ENCODE peak calls at places on chromosomes 3 and 15, in six cellular contexts. W is dermis blood vessel endothelial cell, M is anterior cingulate cortex, S is stromal cell of bone marrow, C is NCI-H2081, D is AG04450. N is an unnamed sample.
A peak's percentile ranks its signal among the peaks of the same experiment; 100 is the strongest.

GRCh38 chr3:45537960-45538640 is 56.5 kb upstream of the LIMD1 start:
- DNase-seq in D (no peak), M (peak; percentile 14), C (no peak), S (no peak), W (peak; percentile 80), N (peak; percentile 41)

GRCh38 chr3:9793161-9793781 is 389 bp downstream of the ARPC4 start:
- DNase-seq in W (peak; percentile 69), D (no peak), S (no peak), M (no peak), C (no peak), N (no peak)

GRCh38 chr3:157441102-157441622 is 4.5 kb downstream of the PTX3 start:
- DNase-seq in M (no peak), C (no peak), W (no peak), D (no peak), S (no peak), N (no peak)

GRCh38 chr15:69129026-69129385 is 31.4 kb upstream of the GLCE start:
- DNase-seq in D (no peak), W (no peak), S (no peak), M (peak; percentile 24), C (no peak), N (no peak)

GRCh38 chr3:185335799-185336198 is 27.1 kb upstream of the MAP3K13 start:
- DNase-seq in C (no peak), M (no peak), S (no peak), D (no peak), W (peak; percentile 66), N (no peak)

GRCh38 chr3:16415911-16416310 is 97.6 kb downstream of the RFTN1 start:
- DNase-seq in S (no peak), M (no peak), W (no peak), C (no peak), D (no peak), N (no peak)

GRCh38 chr15:82021992-82022391 is 23.8 kb downstream of the MEX3B start:
- DNase-seq in D (peak; percentile 54), M (no peak), W (peak; percentile 15), C (peak; percentile 9), S (no peak), N (no peak)

GRCh38 chr15:31437686-31438085 is 111.1 kb downstream of the KLF13 start:
- DNase-seq in M (no peak), D (no peak), S (no peak), C (no peak), W (no peak), N (no peak)

GRCh38 chr15:79896131-79896633 is 632 bp downstream of the MTHFS start:
- DNase-seq in D (no peak), C (no peak), M (no peak), W (peak; percentile 5), S (no peak), N (no peak)

GRCh38 chr15:101320501-101321052 is 25.5 kb upstream of the SNRPA1 start:
- DNase-seq in M (no peak), D (no peak), S (peak; percentile 18), C (no peak), W (peak; percentile 18), N (peak; percentile 60)

GRCh38 chr3:123068227-123069020 is 1.6 kb downstream of the PDIA5 start:
- DNase-seq in M (no peak), W (peak; percentile 58), S (no peak), D (no peak), C (no peak), N (no peak)

GRCh38 chr3:50187750-50188149 is 3.7 kb upstream of the GNAT1 start:
- DNase-seq in C (no peak), M (no peak), D (no peak), S (no peak), W (no peak), N (no peak)

GRCh38 chr3:51547274-51547673 is 8.8 kb downstream of the RAD54L2 start:
- DNase-seq in S (no peak), W (no peak), M (no peak), D (no peak), C (no peak), N (no peak)

GRCh38 chr3:196711838-196712513 is at the start of the genes CEP19 and PIGX:
- DNase-seq in W (peak; percentile 89), D (peak; percentile 57), C (peak; percentile 93), S (peak; percentile 67), M (peak; percentile 84), N (peak; percentile 87)

GRCh38 chr3:78825858-78826215 is 942.0 kb downstream of the ROBO1 start:
- DNase-seq in C (no peak), S (no peak), M (no peak), W (no peak), D (no peak), N (no peak)